ENCODE peak calls at places on chromosome 22, in seven cellular contexts. One of them, this sample, is unnamed.

GRCh38 chr22:35915477-35916013 is 113.1 kb downstream of the RBFOX2 start:
- DNase-seq in stimulated activated CD4-positive, alpha-beta T cell treated with anti-CD3 and anti-CD28 coated beads, Interleukin-1b, Interleukin-23, amount 100 ng/mL, for 24 hours: no peak
- DNase-seq in stomach: no peak
- DNase-seq in SK-MEL-5: no peak
- DNase-seq in cardiac septum: no peak
- DNase-seq in head of caudate nucleus: no peak
- DNase-seq in T47D: no peak
- DNase-seq in this sample: no peak

GRCh38 chr22:30057375-30057774 is 22.9 kb upstream of the HORMAD2 start:
- DNase-seq in stimulated activated CD4-positive, alpha-beta T cell treated with anti-CD3 and anti-CD28 coated beads, Interleukin-1b, Interleukin-23, amount 100 ng/mL, for 24 hours: no peak
- DNase-seq in cardiac septum: no peak
- DNase-seq in SK-MEL-5: no peak
- DNase-seq in stomach: no peak
- DNase-seq in T47D: no peak
- DNase-seq in head of caudate nucleus: no peak
- DNase-seq in this sample: no peak

GRCh38 chr22:22974795-22975580 is 87.4 kb downstream of the IGLL5 start:
- DNase-seq in head of caudate nucleus: no peak
- DNase-seq in stimulated activated CD4-positive, alpha-beta T cell treated with anti-CD3 and anti-CD28 coated beads, Interleukin-1b, Interleukin-23, amount 100 ng/mL, for 24 hours: no peak
- DNase-seq in stomach: no peak
- DNase-seq in SK-MEL-5: no peak
- DNase-seq in T47D: peak
- DNase-seq in cardiac septum: no peak
- DNase-seq in this sample: no peak

GRCh38 chr22:27962268-27963191 is 43.5 kb upstream of the PITPNB start:
- DNase-seq in head of caudate nucleus: no peak
- DNase-seq in stimulated activated CD4-positive, alpha-beta T cell treated with anti-CD3 and anti-CD28 coated beads, Interleukin-1b, Interleukin-23, amount 100 ng/mL, for 24 hours: no peak
- DNase-seq in T47D: no peak
- DNase-seq in cardiac septum: no peak
- DNase-seq in stomach: no peak
- DNase-seq in SK-MEL-5: no peak
- DNase-seq in this sample: no peak

GRCh38 chr22:37329239-37330140 is 47.2 kb downstream of the CYTH4 start:
- DNase-seq in cardiac septum: no peak
- DNase-seq in SK-MEL-5: peak
- DNase-seq in stomach: no peak
- DNase-seq in stimulated activated CD4-positive, alpha-beta T cell treated with anti-CD3 and anti-CD28 coated beads, Interleukin-1b, Interleukin-23, amount 100 ng/mL, for 24 hours: no peak
- DNase-seq in head of caudate nucleus: no peak
- DNase-seq in T47D: no peak
- DNase-seq in this sample: no peak

GRCh38 chr22:36977401-36977861 is 41.8 kb downstream of the TST start:
- DNase-seq in T47D: peak
- DNase-seq in head of caudate nucleus: peak
- DNase-seq in cardiac septum: no peak
- DNase-seq in stimulated activated CD4-positive, alpha-beta T cell treated with anti-CD3 and anti-CD28 coated beads, Interleukin-1b, Interleukin-23, amount 100 ng/mL, for 24 hours: peak
- DNase-seq in SK-MEL-5: peak
- DNase-seq in stomach: peak
- DNase-seq in this sample: peak

GRCh38 chr22:22593964-22594656 is 35.0 kb upstream of the PRAME start:
- DNase-seq in stomach: peak
- DNase-seq in cardiac septum: no peak
- DNase-seq in head of caudate nucleus: peak
- DNase-seq in SK-MEL-5: peak
- DNase-seq in T47D: peak
- DNase-seq in stimulated activated CD4-positive, alpha-beta T cell treated with anti-CD3 and anti-CD28 coated beads, Interleukin-1b, Interleukin-23, amount 100 ng/mL, for 24 hours: peak
- DNase-seq in this sample: peak

GRCh38 chr22:17576475-17576874 is 13.2 kb downstream of the SLC25A18 start:
- DNase-seq in SK-MEL-5: peak
- DNase-seq in stomach: no peak
- DNase-seq in T47D: no peak
- DNase-seq in stimulated activated CD4-positive, alpha-beta T cell treated with anti-CD3 and anti-CD28 coated beads, Interleukin-1b, Interleukin-23, amount 100 ng/mL, for 24 hours: no peak
- DNase-seq in cardiac septum: no peak
- DNase-seq in head of caudate nucleus: no peak
- DNase-seq in this sample: no peak

GRCh38 chr22:46096706-46097230 is 53.6 kb upstream of the PPARA start:
- DNase-seq in stomach: no peak
- DNase-seq in T47D: no peak
- DNase-seq in SK-MEL-5: no peak
- DNase-seq in cardiac septum: no peak
- DNase-seq in stimulated activated CD4-positive, alpha-beta T cell treated with anti-CD3 and anti-CD28 coated beads, Interleukin-1b, Interleukin-23, amount 100 ng/mL, for 24 hours: no peak
- DNase-seq in head of caudate nucleus: no peak
- DNase-seq in this sample: no peak

GRCh38 chr22:29253561-29254282 is 14.1 kb downstream of the RHBDD3 start:
- DNase-seq in SK-MEL-5: no peak
- DNase-seq in stomach: peak
- DNase-seq in T47D: no peak
- DNase-seq in head of caudate nucleus: peak
- DNase-seq in cardiac septum: no peak
- DNase-seq in stimulated activated CD4-positive, alpha-beta T cell treated with anti-CD3 and anti-CD28 coated beads, Interleukin-1b, Interleukin-23, amount 100 ng/mL, for 24 hours: no peak
- DNase-seq in this sample: no peak

GRCh38 chr22:11253000-11253511 is 4274.9 kb upstream of the OR11H1 start:
- DNase-seq in stimulated activated CD4-positive, alpha-beta T cell treated with anti-CD3 and anti-CD28 coated beads, Interleukin-1b, Interleukin-23, amount 100 ng/mL, for 24 hours: no peak
- DNase-seq in SK-MEL-5: no peak
- DNase-seq in head of caudate nucleus: peak
- DNase-seq in cardiac septum: peak
- DNase-seq in stomach: no peak
- DNase-seq in T47D: no peak
- DNase-seq in this sample: no peak

GRCh38 chr22:29344137-29344536 is 28.6 kb upstream of the RASL10A start:
- DNase-seq in head of caudate nucleus: no peak
- DNase-seq in SK-MEL-5: no peak
- DNase-seq in T47D: peak
- DNase-seq in stomach: peak
- DNase-seq in stimulated activated CD4-positive, alpha-beta T cell treated with anti-CD3 and anti-CD28 coated beads, Interleukin-1b, Interleukin-23, amount 100 ng/mL, for 24 hours: no peak
- DNase-seq in cardiac septum: no peak
- DNase-seq in this sample: no peak

GRCh38 chr22:32325811-32326237 is 31.8 kb upstream of the RFPL3 start:
- DNase-seq in SK-MEL-5: no peak
- DNase-seq in stomach: peak
- DNase-seq in stimulated activated CD4-positive, alpha-beta T cell treated with anti-CD3 and anti-CD28 coated beads, Interleukin-1b, Interleukin-23, amount 100 ng/mL, for 24 hours: no peak
- DNase-seq in T47D: no peak
- DNase-seq in cardiac septum: no peak
- DNase-seq in head of caudate nucleus: no peak
- DNase-seq in this sample: no peak

GRCh38 chr22:33985506-33985905 is 65.2 kb upstream of the LARGE1 start:
- DNase-seq in stomach: no peak
- DNase-seq in cardiac septum: no peak
- DNase-seq in stimulated activated CD4-positive, alpha-beta T cell treated with anti-CD3 and anti-CD28 coated beads, Interleukin-1b, Interleukin-23, amount 100 ng/mL, for 24 hours: no peak
- DNase-seq in SK-MEL-5: no peak
- DNase-seq in head of caudate nucleus: no peak
- DNase-seq in T47D: no peak
- DNase-seq in this sample: no peak

GRCh38 chr22:22920104-22920654 is 32.6 kb downstream of the IGLL5 start:
- DNase-seq in stomach: no peak
- DNase-seq in head of caudate nucleus: no peak
- DNase-seq in SK-MEL-5: no peak
- DNase-seq in stimulated activated CD4-positive, alpha-beta T cell treated with anti-CD3 and anti-CD28 coated beads, Interleukin-1b, Interleukin-23, amount 100 ng/mL, for 24 hours: no peak
- DNase-seq in cardiac septum: no peak
- DNase-seq in T47D: no peak
- DNase-seq in this sample: no peak

GRCh38 chr22:24855794-24856193 is 49.8 kb downstream of the SGSM1 start:
- DNase-seq in head of caudate nucleus: no peak
- DNase-seq in cardiac septum: no peak
- DNase-seq in SK-MEL-5: no peak
- DNase-seq in stomach: no peak
- DNase-seq in stimulated activated CD4-positive, alpha-beta T cell treated with anti-CD3 and anti-CD28 coated beads, Interleukin-1b, Interleukin-23, amount 100 ng/mL, for 24 hours: no peak
- DNase-seq in T47D: no peak
- DNase-seq in this sample: no peak

GRCh38 chr22:29679316-29679715 is 40.5 kb upstream of the CABP7 start:
- DNase-seq in SK-MEL-5: no peak
- DNase-seq in cardiac septum: no peak
- DNase-seq in stimulated activated CD4-positive, alpha-beta T cell treated with anti-CD3 and anti-CD28 coated beads, Interleukin-1b, Interleukin-23, amount 100 ng/mL, for 24 hours: no peak
- DNase-seq in head of caudate nucleus: no peak
- DNase-seq in T47D: no peak
- DNase-seq in stomach: no peak
- DNase-seq in this sample: no peak

GRCh38 chr22:36765131-36765942 is 10.6 kb downstream of the IFT27 start:
- DNase-seq in cardiac septum: peak
- DNase-seq in T47D: no peak
- DNase-seq in stomach: no peak
- DNase-seq in stimulated activated CD4-positive, alpha-beta T cell treated with anti-CD3 and anti-CD28 coated beads, Interleukin-1b, Interleukin-23, amount 100 ng/mL, for 24 hours: no peak
- DNase-seq in SK-MEL-5: no peak
- DNase-seq in head of caudate nucleus: no peak
- DNase-seq in this sample: no peak

GRCh38 chr22:25970348-25970995 is 198.8 kb upstream of the SEZ6L start:
- DNase-seq in SK-MEL-5: no peak
- DNase-seq in T47D: no peak
- DNase-seq in head of caudate nucleus: no peak
- DNase-seq in stimulated activated CD4-positive, alpha-beta T cell treated with anti-CD3 and anti-CD28 coated beads, Interleukin-1b, Interleukin-23, amount 100 ng/mL, for 24 hours: no peak
- DNase-seq in stomach: no peak
- DNase-seq in cardiac septum: no peak
- DNase-seq in this sample: no peak

GRCh38 chr22:46587492-46588278 is 32.5 kb upstream of the GRAMD4 start:
- DNase-seq in cardiac septum: no peak
- DNase-seq in SK-MEL-5: no peak
- DNase-seq in stimulated activated CD4-positive, alpha-beta T cell treated with anti-CD3 and anti-CD28 coated beads, Interleukin-1b, Interleukin-23, amount 100 ng/mL, for 24 hours: no peak
- DNase-seq in T47D: no peak
- DNase-seq in stomach: no peak
- DNase-seq in head of caudate nucleus: no peak
- DNase-seq in this sample: no peak

GRCh38 chr22:33806191-33806590 is 114.1 kb downstream of the LARGE1 start:
- DNase-seq in stimulated activated CD4-positive, alpha-beta T cell treated with anti-CD3 and anti-CD28 coated beads, Interleukin-1b, Interleukin-23, amount 100 ng/mL, for 24 hours: no peak
- DNase-seq in head of caudate nucleus: no peak
- DNase-seq in stomach: no peak
- DNase-seq in SK-MEL-5: no peak
- DNase-seq in T47D: peak
- DNase-seq in cardiac septum: no peak
- DNase-seq in this sample: no peak

GRCh38 chr22:47168441-47168840 is 406.0 kb downstream of the TBC1D22A start:
- DNase-seq in T47D: no peak
- DNase-seq in stomach: peak
- DNase-seq in head of caudate nucleus: peak
- DNase-seq in stimulated activated CD4-positive, alpha-beta T cell treated with anti-CD3 and anti-CD28 coated beads, Interleukin-1b, Interleukin-23, amount 100 ng/mL, for 24 hours: no peak
- DNase-seq in SK-MEL-5: no peak
- DNase-seq in cardiac septum: peak
- DNase-seq in this sample: no peak

GRCh38 chr22:50612715-50613221 is 12.2 kb downstream of the MAPK8IP2 start:
- DNase-seq in stomach: no peak
- DNase-seq in cardiac septum: no peak
- DNase-seq in SK-MEL-5: peak
- DNase-seq in stimulated activated CD4-positive, alpha-beta T cell treated with anti-CD3 and anti-CD28 coated beads, Interleukin-1b, Interleukin-23, amount 100 ng/mL, for 24 hours: no peak
- DNase-seq in T47D: peak
- DNase-seq in head of caudate nucleus: peak
- DNase-seq in this sample: no peak

GRCh38 chr22:24938741-24939341 is 7.7 kb downstream of the LHFPL7 start:
- DNase-seq in stimulated activated CD4-positive, alpha-beta T cell treated with anti-CD3 and anti-CD28 coated beads, Interleukin-1b, Interleukin-23, amount 100 ng/mL, for 24 hours: no peak
- DNase-seq in head of caudate nucleus: no peak
- DNase-seq in stomach: no peak
- DNase-seq in cardiac septum: no peak
- DNase-seq in SK-MEL-5: peak
- DNase-seq in T47D: peak
- DNase-seq in this sample: peak

GRCh38 chr22:43736651-43737050 is 75.5 kb downstream of the EFCAB6 start:
- DNase-seq in SK-MEL-5: no peak
- DNase-seq in stimulated activated CD4-positive, alpha-beta T cell treated with anti-CD3 and anti-CD28 coated beads, Interleukin-1b, Interleukin-23, amount 100 ng/mL, for 24 hours: no peak
- DNase-seq in head of caudate nucleus: no peak
- DNase-seq in T47D: no peak
- DNase-seq in stomach: no peak
- DNase-seq in cardiac septum: no peak
- DNase-seq in this sample: no peak

GRCh38 chr22:46577361-46578249 is 40.2 kb upstream of the CELSR1 start:
- DNase-seq in head of caudate nucleus: no peak
- DNase-seq in stimulated activated CD4-positive, alpha-beta T cell treated with anti-CD3 and anti-CD28 coated beads, Interleukin-1b, Interleukin-23, amount 100 ng/mL, for 24 hours: no peak
- DNase-seq in stomach: no peak
- DNase-seq in SK-MEL-5: no peak
- DNase-seq in cardiac septum: no peak
- DNase-seq in T47D: no peak
- DNase-seq in this sample: no peak

GRCh38 chr22:36331912-36332622 is 55.7 kb downstream of the MYH9 start:
- DNase-seq in SK-MEL-5: no peak
- DNase-seq in T47D: no peak
- DNase-seq in stomach: peak
- DNase-seq in cardiac septum: peak
- DNase-seq in stimulated activated CD4-positive, alpha-beta T cell treated with anti-CD3 and anti-CD28 coated beads, Interleukin-1b, Interleukin-23, amount 100 ng/mL, for 24 hours: no peak
- DNase-seq in head of caudate nucleus: peak
- DNase-seq in this sample: peak

GRCh38 chr22:39481054-39481453 is 21.0 kb upstream of the MIEF1 start:
- DNase-seq in cardiac septum: no peak
- DNase-seq in T47D: no peak
- DNase-seq in stomach: no peak
- DNase-seq in stimulated activated CD4-positive, alpha-beta T cell treated with anti-CD3 and anti-CD28 coated beads, Interleukin-1b, Interleukin-23, amount 100 ng/mL, for 24 hours: no peak
- DNase-seq in SK-MEL-5: no peak
- DNase-seq in head of caudate nucleus: no peak
- DNase-seq in this sample: no peak

GRCh38 chr22:20111045-20111688 is 4.7 kb upstream of the RANBP1 start:
- DNase-seq in stimulated activated CD4-positive, alpha-beta T cell treated with anti-CD3 and anti-CD28 coated beads, Interleukin-1b, Interleukin-23, amount 100 ng/mL, for 24 hours: no peak
- DNase-seq in head of caudate nucleus: no peak
- DNase-seq in cardiac septum: no peak
- DNase-seq in stomach: no peak
- DNase-seq in SK-MEL-5: peak
- DNase-seq in T47D: peak
- DNase-seq in this sample: no peak

GRCh38 chr22:20810645-20811044 is 36.7 kb downstream of the SERPIND1 start:
- DNase-seq in stimulated activated CD4-positive, alpha-beta T cell treated with anti-CD3 and anti-CD28 coated beads, Interleukin-1b, Interleukin-23, amount 100 ng/mL, for 24 hours: no peak
- DNase-seq in stomach: no peak
- DNase-seq in head of caudate nucleus: no peak
- DNase-seq in cardiac septum: no peak
- DNase-seq in SK-MEL-5: no peak
- DNase-seq in T47D: no peak
- DNase-seq in this sample: no peak

GRCh38 chr22:37932821-37933578 is 20.4 kb downstream of the C22orf23 start:
- DNase-seq in stimulated activated CD4-positive, alpha-beta T cell treated with anti-CD3 and anti-CD28 coated beads, Interleukin-1b, Interleukin-23, amount 100 ng/mL, for 24 hours: no peak
- DNase-seq in stomach: peak
- DNase-seq in SK-MEL-5: no peak
- DNase-seq in cardiac septum: no peak
- DNase-seq in T47D: peak
- DNase-seq in head of caudate nucleus: no peak
- DNase-seq in this sample: no peak

GRCh38 chr22:33083212-33083611 is 25.0 kb upstream of the SYN3 start:
- DNase-seq in SK-MEL-5: peak
- DNase-seq in stomach: no peak
- DNase-seq in cardiac septum: no peak
- DNase-seq in T47D: no peak
- DNase-seq in stimulated activated CD4-positive, alpha-beta T cell treated with anti-CD3 and anti-CD28 coated beads, Interleukin-1b, Interleukin-23, amount 100 ng/mL, for 24 hours: no peak
- DNase-seq in head of caudate nucleus: no peak
- DNase-seq in this sample: no peak

GRCh38 chr22:27809226-27809625 is 7.7 kb upstream of the MN1 start:
- DNase-seq in T47D: no peak
- DNase-seq in stimulated activated CD4-positive, alpha-beta T cell treated with anti-CD3 and anti-CD28 coated beads, Interleukin-1b, Interleukin-23, amount 100 ng/mL, for 24 hours: no peak
- DNase-seq in head of caudate nucleus: peak
- DNase-seq in cardiac septum: no peak
- DNase-seq in SK-MEL-5: no peak
- DNase-seq in stomach: no peak
- DNase-seq in this sample: no peak

GRCh38 chr22:49373289-49373666 is 454.4 kb downstream of the BRD1 start:
- DNase-seq in SK-MEL-5: no peak
- DNase-seq in stimulated activated CD4-positive, alpha-beta T cell treated with anti-CD3 and anti-CD28 coated beads, Interleukin-1b, Interleukin-23, amount 100 ng/mL, for 24 hours: no peak
- DNase-seq in T47D: no peak
- DNase-seq in cardiac septum: peak
- DNase-seq in head of caudate nucleus: peak
- DNase-seq in stomach: no peak
- DNase-seq in this sample: no peak